ENCODE peak calls at places on chromosome 2, in ten cellular contexts. One of them, this sample, is unnamed.

GRCh38 chr2:202941771-202942170 is 29.7 kb downstream of the CARF start:
- DNase-seq in SK-N-SH: no peak
- DNase-seq in transverse colon: no peak
- DNase-seq in WTC11: no peak
- DNase-seq in brain microvascular endothelial cell: peak; percentile 49
- DNase-seq in GM20000: no peak
- DNase-seq in endothelial cell: no peak
- DNase-seq in breast epithelium: no peak
- DNase-seq in fibroblast of the aortic adventitia: peak; percentile 12
- DNase-seq in mesothelial cell of epicardium: no peak
- DNase-seq in this sample: no peak

GRCh38 chr2:200748779-200749178 is 62.9 kb upstream of the BZW1 start:
- DNase-seq in SK-N-SH: no peak
- DNase-seq in transverse colon: no peak
- DNase-seq in WTC11: no peak
- DNase-seq in brain microvascular endothelial cell: no peak
- DNase-seq in GM20000: no peak
- DNase-seq in endothelial cell: no peak
- DNase-seq in breast epithelium: no peak
- DNase-seq in fibroblast of the aortic adventitia: no peak
- DNase-seq in mesothelial cell of epicardium: no peak
- DNase-seq in this sample: no peak

GRCh38 chr2:28956890-28957289 is 24.2 kb upstream of the TOGARAM2 start:
- DNase-seq in SK-N-SH: no peak
- DNase-seq in transverse colon: no peak
- DNase-seq in WTC11: peak; percentile 33
- DNase-seq in brain microvascular endothelial cell: peak; percentile 18
- DNase-seq in GM20000: no peak
- DNase-seq in endothelial cell: peak; percentile 36
- DNase-seq in breast epithelium: no peak
- DNase-seq in fibroblast of the aortic adventitia: no peak
- DNase-seq in mesothelial cell of epicardium: no peak
- DNase-seq in this sample: no peak

GRCh38 chr2:79876430-79876829 is 363.6 kb downstream of the CTNNA2 start:
- DNase-seq in SK-N-SH: peak; percentile 66
- DNase-seq in transverse colon: no peak
- DNase-seq in WTC11: no peak
- DNase-seq in brain microvascular endothelial cell: peak; percentile 1
- DNase-seq in GM20000: no peak
- DNase-seq in endothelial cell: peak; percentile 26
- DNase-seq in breast epithelium: no peak
- DNase-seq in fibroblast of the aortic adventitia: no peak
- DNase-seq in mesothelial cell of epicardium: no peak
- DNase-seq in this sample: no peak

GRCh38 chr2:202717598-202718310 is 83.0 kb downstream of the FAM117B start:
- DNase-seq in SK-N-SH: no peak
- DNase-seq in transverse colon: no peak
- DNase-seq in WTC11: no peak
- DNase-seq in brain microvascular endothelial cell: no peak
- DNase-seq in GM20000: no peak
- DNase-seq in endothelial cell: no peak
- DNase-seq in breast epithelium: no peak
- DNase-seq in fibroblast of the aortic adventitia: no peak
- DNase-seq in mesothelial cell of epicardium: no peak
- DNase-seq in this sample: no peak

GRCh38 chr2:1746174-1747064 is 2.1 kb upstream of the PXDN start:
- DNase-seq in SK-N-SH: no peak
- DNase-seq in transverse colon: no peak
- DNase-seq in WTC11: peak; percentile 3
- DNase-seq in brain microvascular endothelial cell: no peak
- DNase-seq in GM20000: no peak
- DNase-seq in endothelial cell: no peak
- DNase-seq in breast epithelium: peak; percentile 13
- DNase-seq in fibroblast of the aortic adventitia: no peak
- DNase-seq in mesothelial cell of epicardium: no peak
- DNase-seq in this sample: no peak

GRCh38 chr2:7497223-7497622 is 580.0 kb downstream of the RNF144A start:
- DNase-seq in SK-N-SH: no peak
- DNase-seq in transverse colon: no peak
- DNase-seq in WTC11: no peak
- DNase-seq in brain microvascular endothelial cell: no peak
- DNase-seq in GM20000: no peak
- DNase-seq in endothelial cell: no peak
- DNase-seq in breast epithelium: no peak
- DNase-seq in fibroblast of the aortic adventitia: no peak
- DNase-seq in mesothelial cell of epicardium: no peak
- DNase-seq in this sample: no peak

GRCh38 chr2:116877274-116877673 is 937.2 kb upstream of the DDX18 start:
- DNase-seq in SK-N-SH: no peak
- DNase-seq in transverse colon: no peak
- DNase-seq in WTC11: no peak
- DNase-seq in brain microvascular endothelial cell: no peak
- DNase-seq in GM20000: no peak
- DNase-seq in endothelial cell: no peak
- DNase-seq in breast epithelium: no peak
- DNase-seq in fibroblast of the aortic adventitia: no peak
- DNase-seq in mesothelial cell of epicardium: no peak
- DNase-seq in this sample: no peak

GRCh38 chr2:233423436-233423860 is 69.2 kb downstream of the DGKD start:
- DNase-seq in SK-N-SH: no peak
- DNase-seq in transverse colon: no peak
- DNase-seq in WTC11: no peak
- DNase-seq in brain microvascular endothelial cell: no peak
- DNase-seq in GM20000: no peak
- DNase-seq in endothelial cell: no peak
- DNase-seq in breast epithelium: no peak
- DNase-seq in fibroblast of the aortic adventitia: no peak
- DNase-seq in mesothelial cell of epicardium: no peak
- DNase-seq in this sample: no peak

GRCh38 chr2:12931211-12931844 is 214.6 kb downstream of the TRIB2 start:
- DNase-seq in SK-N-SH: peak; percentile 75
- DNase-seq in transverse colon: no peak
- DNase-seq in WTC11: no peak
- DNase-seq in brain microvascular endothelial cell: no peak
- DNase-seq in GM20000: peak; percentile 55
- DNase-seq in endothelial cell: peak; percentile 6
- DNase-seq in breast epithelium: no peak
- DNase-seq in fibroblast of the aortic adventitia: peak; percentile 79
- DNase-seq in mesothelial cell of epicardium: no peak
- DNase-seq in this sample: no peak

GRCh38 chr2:112138143-112139032 is at the start of gene FBLN7:
- DNase-seq in SK-N-SH: peak; percentile 86
- DNase-seq in transverse colon: no peak
- DNase-seq in WTC11: peak; percentile 39
- DNase-seq in brain microvascular endothelial cell: no peak
- DNase-seq in GM20000: peak; percentile 37
- DNase-seq in endothelial cell: no peak
- DNase-seq in breast epithelium: no peak
- DNase-seq in fibroblast of the aortic adventitia: no peak
- DNase-seq in mesothelial cell of epicardium: no peak
- DNase-seq in this sample: no peak

GRCh38 chr2:27829791-27830190 is 58.3 kb downstream of the MRPL33 start:
- DNase-seq in SK-N-SH: no peak
- DNase-seq in transverse colon: no peak
- DNase-seq in WTC11: no peak
- DNase-seq in brain microvascular endothelial cell: no peak
- DNase-seq in GM20000: no peak
- DNase-seq in endothelial cell: no peak
- DNase-seq in breast epithelium: no peak
- DNase-seq in fibroblast of the aortic adventitia: no peak
- DNase-seq in mesothelial cell of epicardium: no peak
- DNase-seq in this sample: no peak

GRCh38 chr2:144406111-144406788 is 113.7 kb downstream of the ZEB2 start:
- DNase-seq in SK-N-SH: no peak
- DNase-seq in transverse colon: no peak
- DNase-seq in WTC11: no peak
- DNase-seq in brain microvascular endothelial cell: peak; percentile 12
- DNase-seq in GM20000: no peak
- DNase-seq in endothelial cell: no peak
- DNase-seq in breast epithelium: no peak
- DNase-seq in fibroblast of the aortic adventitia: no peak
- DNase-seq in mesothelial cell of epicardium: no peak
- DNase-seq in this sample: no peak

GRCh38 chr2:68099260-68099659 is 36.5 kb upstream of the C1D start:
- DNase-seq in SK-N-SH: no peak
- DNase-seq in transverse colon: no peak
- DNase-seq in WTC11: no peak
- DNase-seq in brain microvascular endothelial cell: no peak
- DNase-seq in GM20000: no peak
- DNase-seq in endothelial cell: no peak
- DNase-seq in breast epithelium: no peak
- DNase-seq in fibroblast of the aortic adventitia: no peak
- DNase-seq in mesothelial cell of epicardium: no peak
- DNase-seq in this sample: no peak

GRCh38 chr2:55213822-55214221 is 18.3 kb downstream of the CLHC1 start:
- DNase-seq in SK-N-SH: no peak
- DNase-seq in transverse colon: no peak
- DNase-seq in WTC11: no peak
- DNase-seq in brain microvascular endothelial cell: no peak
- DNase-seq in GM20000: no peak
- DNase-seq in endothelial cell: no peak
- DNase-seq in breast epithelium: no peak
- DNase-seq in fibroblast of the aortic adventitia: no peak
- DNase-seq in mesothelial cell of epicardium: no peak
- DNase-seq in this sample: no peak
- TF ChIP-seq CTCF in SK-N-SH: no peak
- TF ChIP-seq CTCF in transverse colon: no peak
- TF ChIP-seq CTCF in WTC11: no peak
- TF ChIP-seq CTCF in brain microvascular endothelial cell: no peak
- TF ChIP-seq CTCF in GM20000: no peak
- TF ChIP-seq CTCF in endothelial cell: no peak
- TF ChIP-seq CTCF in breast epithelium: no peak
- TF ChIP-seq CTCF in fibroblast of the aortic adventitia: no peak
- TF ChIP-seq CTCF in mesothelial cell of epicardium: no peak
- TF ChIP-seq CTCF in this sample: no peak

DNA sequence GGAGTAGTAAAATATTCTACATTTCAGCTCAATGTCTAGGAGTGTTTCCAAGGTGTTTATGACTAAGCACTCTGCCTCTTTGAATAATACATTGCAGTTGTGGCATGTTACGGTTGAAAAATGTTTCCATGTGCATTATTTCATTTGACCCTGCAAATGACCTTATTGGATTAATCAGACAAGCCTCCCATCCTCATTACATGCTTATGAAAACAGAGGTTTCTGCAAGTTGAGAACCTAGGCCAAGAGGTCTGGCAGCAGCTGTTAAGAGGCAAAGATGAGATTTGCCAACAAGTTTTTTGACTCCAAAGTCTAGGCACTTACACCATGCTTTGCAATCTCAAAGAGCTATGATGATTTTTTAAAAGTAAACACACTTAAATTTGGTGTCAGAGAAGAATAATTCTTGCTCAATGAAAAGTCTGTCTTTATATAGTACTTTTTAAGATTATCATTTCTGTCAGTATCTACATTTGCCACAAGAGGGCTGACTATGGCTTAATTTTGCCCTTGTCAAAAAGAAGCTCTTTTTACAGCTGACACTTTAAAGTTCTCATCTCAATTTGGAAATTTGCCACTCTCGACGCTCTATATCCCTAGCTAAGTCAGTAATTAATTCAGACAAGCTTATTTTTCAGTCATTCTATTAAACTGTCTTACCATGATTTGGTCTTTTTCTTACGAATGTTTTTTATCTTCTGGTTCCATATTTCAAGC is 260.6 kb downstream of the PAX3 start:
- DNase-seq in SK-N-SH: no peak
- DNase-seq in transverse colon: no peak
- DNase-seq in WTC11: no peak
- DNase-seq in brain microvascular endothelial cell: no peak
- DNase-seq in GM20000: no peak
- DNase-seq in endothelial cell: no peak
- DNase-seq in breast epithelium: no peak
- DNase-seq in fibroblast of the aortic adventitia: peak; percentile 3
- DNase-seq in mesothelial cell of epicardium: no peak
- DNase-seq in this sample: no peak
- TF ChIP-seq CTCF in SK-N-SH: peak; percentile 55
- TF ChIP-seq CTCF in transverse colon: peak; percentile 21
- TF ChIP-seq CTCF in WTC11: no peak
- TF ChIP-seq CTCF in brain microvascular endothelial cell: peak; percentile 47
- TF ChIP-seq CTCF in GM20000: no peak
- TF ChIP-seq CTCF in endothelial cell: peak; percentile 84
- TF ChIP-seq CTCF in breast epithelium: no peak
- TF ChIP-seq CTCF in fibroblast of the aortic adventitia: peak; percentile 25
- TF ChIP-seq CTCF in mesothelial cell of epicardium: peak; percentile 69
- TF ChIP-seq CTCF in this sample: no peak

DNA sequence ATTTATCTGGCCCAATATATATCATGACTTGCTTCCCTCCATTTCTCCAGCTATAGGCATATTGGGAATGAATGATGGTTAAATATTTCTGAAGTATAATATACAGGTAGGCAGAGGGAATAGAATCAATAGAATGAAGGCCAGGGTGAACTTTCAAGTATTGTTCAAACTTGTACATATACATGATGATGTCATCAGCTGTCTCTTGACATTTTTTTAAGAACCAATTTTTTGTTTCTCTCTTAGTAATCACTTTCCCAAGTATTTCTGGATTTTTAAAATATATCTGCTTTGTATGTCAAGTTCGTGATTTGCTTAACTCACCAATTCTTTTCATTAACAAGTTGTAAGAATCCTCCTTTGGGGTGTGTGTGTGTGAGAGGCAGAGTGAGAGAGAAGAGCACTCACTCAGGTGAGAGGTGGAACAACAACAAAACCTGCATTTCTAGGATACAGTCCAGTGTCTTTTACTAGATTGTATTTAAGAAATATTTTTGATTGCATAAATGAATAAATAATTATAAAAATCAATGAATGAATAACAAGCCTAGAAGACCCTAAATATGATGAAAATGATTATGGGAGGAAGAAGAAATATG is 1239.1 kb downstream of the LRP1B start:
- DNase-seq in SK-N-SH: no peak
- DNase-seq in transverse colon: no peak
- DNase-seq in WTC11: no peak
- DNase-seq in brain microvascular endothelial cell: no peak
- DNase-seq in GM20000: no peak
- DNase-seq in endothelial cell: no peak
- DNase-seq in breast epithelium: no peak
- DNase-seq in fibroblast of the aortic adventitia: no peak
- DNase-seq in mesothelial cell of epicardium: no peak
- DNase-seq in this sample: no peak
- TF ChIP-seq CTCF in SK-N-SH: peak; percentile 27
- TF ChIP-seq CTCF in transverse colon: no peak
- TF ChIP-seq CTCF in WTC11: peak; percentile 18
- TF ChIP-seq CTCF in brain microvascular endothelial cell: peak; percentile 25
- TF ChIP-seq CTCF in GM20000: no peak
- TF ChIP-seq CTCF in endothelial cell: peak; percentile 45
- TF ChIP-seq CTCF in breast epithelium: no peak
- TF ChIP-seq CTCF in fibroblast of the aortic adventitia: no peak
- TF ChIP-seq CTCF in mesothelial cell of epicardium: no peak
- TF ChIP-seq CTCF in this sample: no peak

DNA sequence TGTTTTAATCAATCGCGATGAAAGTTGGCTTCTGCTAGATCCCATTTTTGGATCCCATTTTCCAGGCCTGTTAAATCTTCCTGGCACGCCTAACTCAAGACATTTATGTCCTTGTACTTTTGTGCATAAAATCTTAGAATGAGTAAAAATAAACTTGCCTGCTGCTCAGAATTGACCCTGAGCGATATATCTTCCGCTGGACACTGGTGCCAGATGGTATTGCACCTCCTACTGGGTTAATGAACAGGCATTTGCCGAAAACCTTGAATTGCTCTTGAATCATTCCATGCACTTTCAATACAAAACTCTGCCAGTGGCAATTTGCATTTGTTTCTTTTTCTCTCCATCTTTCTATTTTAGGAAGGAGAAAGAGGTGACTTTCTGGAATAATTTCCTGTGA is 60.1 kb upstream of the MGAT5 start:
- DNase-seq in SK-N-SH: no peak
- DNase-seq in transverse colon: no peak
- DNase-seq in WTC11: no peak
- DNase-seq in brain microvascular endothelial cell: no peak
- DNase-seq in GM20000: no peak
- DNase-seq in endothelial cell: no peak
- DNase-seq in breast epithelium: no peak
- DNase-seq in fibroblast of the aortic adventitia: peak; percentile 28
- DNase-seq in mesothelial cell of epicardium: no peak
- DNase-seq in this sample: no peak
- TF ChIP-seq CTCF in SK-N-SH: no peak
- TF ChIP-seq CTCF in transverse colon: no peak
- TF ChIP-seq CTCF in WTC11: no peak
- TF ChIP-seq CTCF in brain microvascular endothelial cell: no peak
- TF ChIP-seq CTCF in GM20000: no peak
- TF ChIP-seq CTCF in endothelial cell: no peak
- TF ChIP-seq CTCF in breast epithelium: no peak
- TF ChIP-seq CTCF in fibroblast of the aortic adventitia: peak; percentile 34
- TF ChIP-seq CTCF in mesothelial cell of epicardium: no peak
- TF ChIP-seq CTCF in this sample: no peak

This sample was measured in activated B cell treated with CpG ODN at 0.5 μM for 24 hours.